ENCODE peak calls at places on chromosomes 4 and X, in five cellular contexts. E is IMR-90, L is neuronal stem cell, R is H9, B is mesenchymal stem cell. H is an unnamed sample.
A peak's percentile ranks its signal among the peaks of the same experiment; 100 is the strongest.

GRCh38 chr4:39406763-39407583 is at the start of gene KLB:
- DNase-seq in E (no peak), L (no peak), R (no peak), B (no peak), H (no peak)

GRCh38 chr4:925171-925570 is 6.9 kb downstream of the GAK start:
- DNase-seq in E (no peak), L (no peak), R (no peak), B (no peak), H (no peak)

GRCh38 chr4:67131224-67131623 is 414.1 kb downstream of the CENPC start:
- DNase-seq in E (no peak), L (no peak), R (no peak), B (no peak), H (no peak)

GRCh38 chr4:125346616-125347015 is 31.9 kb downstream of the FAT4 start:
- DNase-seq in E (no peak), L (peak; percentile 18), R (no peak), B (no peak), H (no peak)

GRCh38 chr4:105288121-105288520 is 141.4 kb downstream of the TET2 start:
- DNase-seq in E (no peak), L (no peak), R (no peak), B (no peak), H (no peak)

GRCh38 chr4:76188557-76188956 is 25.1 kb downstream of the SCARB2 start:
- DNase-seq in E (no peak), L (no peak), R (no peak), B (no peak), H (peak; percentile 6)

GRCh38 chr4:1806223-1806564 is 13.1 kb downstream of the FGFR3 start:
- DNase-seq in E (no peak), L (no peak), R (no peak), B (no peak), H (no peak)

GRCh38 chr4:76199664-76200211 is 13.9 kb downstream of the SCARB2 start:
- DNase-seq in E (peak; percentile 31), L (no peak), R (peak; percentile 33), B (peak; percentile 34), H (peak; percentile 21)

GRCh38 chr4:100848865-100849264 is 331.0 kb upstream of the EMCN start:
- DNase-seq in E (no peak), L (no peak), R (peak; percentile 52), B (no peak), H (peak; percentile 80)

GRCh38 chrX:68829594-68830485 is 1.0 kb downstream of the EFNB1 start:
- DNase-seq in E (peak; percentile 19), L (no peak), R (peak; percentile 25), B (peak; percentile 46), H (no peak)

GRCh38 chr4:97911236-97911906 is 231.9 kb downstream of the STPG2 start:
- DNase-seq in E (no peak), L (peak; percentile 3), R (peak; percentile 52), B (no peak), H (peak; percentile 61)

GRCh38 chr4:70518716-70519115 is 347 bp downstream of the AMTN start:
- DNase-seq in E (no peak), L (no peak), R (no peak), B (no peak), H (no peak)

GRCh38 chr4:16001484-16001858 is 38.5 kb upstream of the FGFBP2 start:
- DNase-seq in E (peak; percentile 72), L (peak; percentile 56), R (peak; percentile 90), B (peak; percentile 81), H (peak; percentile 93)

GRCh38 chrX:72624194-72624593 is 51.6 kb upstream of the HDAC8 start:
- DNase-seq in E (no peak), L (no peak), R (no peak), B (no peak), H (no peak)

GRCh38 chr4:6291784-6292297 is 22.2 kb downstream of the WFS1 start:
- DNase-seq in E (no peak), L (no peak), R (no peak), B (no peak), H (no peak)

GRCh38 chr4:6293661-6294060 is 24.0 kb downstream of the WFS1 start:
- DNase-seq in E (no peak), L (no peak), R (no peak), B (no peak), H (no peak)

GRCh38 chr4:6293097-6293445 is 23.4 kb downstream of the WFS1 start:
- DNase-seq in E (no peak), L (no peak), R (no peak), B (no peak), H (no peak)

GRCh38 chr4:6290769-6291547 is 21.3 kb downstream of the WFS1 start:
- DNase-seq in E (no peak), L (no peak), R (no peak), B (no peak), H (peak; percentile 32)

GRCh38 chr4:6292376-6293096 is 22.9 kb downstream of the WFS1 start:
- DNase-seq in E (no peak), L (no peak), R (no peak), B (no peak), H (no peak)
- H3K4me2 ChIP-seq in E (no peak overlapping the region), L (no peak overlapping the region), R (no peak overlapping the region), B (no peak overlapping the region), H (no peak overlapping the region)

DNA sequence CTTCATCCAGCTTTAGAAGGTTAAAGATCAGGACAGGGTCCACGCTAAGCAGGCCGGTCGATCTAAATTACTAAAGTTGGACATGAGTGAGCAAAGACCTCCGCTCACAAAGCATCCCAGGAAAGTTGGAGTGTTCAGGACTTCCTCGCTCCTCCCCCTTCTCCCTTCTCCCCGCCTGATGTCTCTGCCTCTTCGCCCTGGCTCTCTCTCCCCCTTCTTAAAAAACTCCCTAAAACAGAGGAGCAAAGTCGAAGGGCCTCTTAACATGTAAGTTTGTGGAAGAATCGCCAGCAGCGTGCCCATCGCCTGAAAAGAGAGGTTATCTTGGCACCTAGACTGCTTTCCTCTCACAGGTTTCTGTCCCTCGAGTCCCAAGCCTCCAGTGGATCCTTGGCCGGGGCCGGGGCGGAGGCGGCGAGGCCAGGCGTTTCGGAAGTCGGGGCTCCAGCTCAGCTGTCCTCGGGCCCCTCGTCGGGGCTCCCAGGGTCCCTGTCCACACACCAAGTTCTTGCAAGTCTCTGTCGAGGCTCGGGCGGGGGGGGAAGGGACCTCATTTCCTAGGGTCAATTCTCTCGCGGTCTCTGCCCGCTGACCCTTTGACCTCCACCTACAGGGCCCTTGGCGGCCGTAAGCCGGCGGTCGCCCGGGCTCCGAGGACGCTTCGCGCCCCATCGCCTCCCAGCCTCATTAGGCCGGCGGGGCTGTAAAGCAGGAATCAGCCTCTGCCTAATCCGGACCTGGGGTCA is 7.6 kb downstream of the ZIC3 start:
- DNase-seq in E (no peak), L (no peak), R (peak; percentile 57), B (no peak), H (peak; percentile 67)
- H3K18ac ChIP-seq in E (no peak overlapping the region), L (peak overlapping the region; percentile 28), R (no peak overlapping the region), B (no peak overlapping the region), H (peak overlapping the region; percentile 82)

DNA sequence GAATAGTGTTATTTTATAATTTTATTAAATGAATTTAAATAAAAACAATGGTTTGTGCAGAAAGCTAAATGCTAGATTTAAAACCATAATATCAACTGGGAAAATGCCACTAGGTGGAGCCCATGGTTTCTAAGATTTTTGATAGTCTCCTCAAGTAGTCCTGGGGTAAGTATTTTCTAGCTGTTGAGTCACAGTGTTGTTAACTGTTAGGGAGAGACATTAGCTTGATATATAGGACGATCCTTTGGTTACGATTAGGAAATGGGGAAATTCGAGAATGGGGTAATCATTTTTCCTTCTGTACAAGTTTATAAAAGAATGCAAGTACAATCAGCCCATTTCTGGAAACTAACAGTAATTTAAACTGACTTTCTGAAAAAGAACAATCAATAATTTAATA is 378.4 kb downstream of the ANKRD50 start:
- DNase-seq in E (peak; percentile 89), L (peak; percentile 39), R (no peak), B (peak; percentile 93), H (peak; percentile 78)
- H3K9ac ChIP-seq in E (no peak overlapping the region), L (no peak overlapping the region), R (no peak overlapping the region), B (peak overlapping the region; percentile 68), H (no peak overlapping the region)

GRCh38 chr4:139835006-139835405 is 169.4 kb downstream of the MGST2 start:
- DNase-seq in E (peak; percentile 6), L (no peak), R (no peak), B (no peak), H (no peak)
- H3K4me2 ChIP-seq in E (no peak overlapping the region), L (no peak overlapping the region), R (no peak overlapping the region), B (peak overlapping the region; percentile 35), H (no peak overlapping the region)

GRCh38 chrX:12790878-12791252 is 347 bp upstream of the PRPS2 start:
- DNase-seq in E (no peak), L (no peak), R (no peak), B (no peak), H (no peak)
- H3K18ac ChIP-seq in E (peak overlapping the region; percentile 35), L (peak overlapping the region; percentile 83), R (no peak overlapping the region), B (peak overlapping the region; percentile 30), H (no peak overlapping the region)

DNA sequence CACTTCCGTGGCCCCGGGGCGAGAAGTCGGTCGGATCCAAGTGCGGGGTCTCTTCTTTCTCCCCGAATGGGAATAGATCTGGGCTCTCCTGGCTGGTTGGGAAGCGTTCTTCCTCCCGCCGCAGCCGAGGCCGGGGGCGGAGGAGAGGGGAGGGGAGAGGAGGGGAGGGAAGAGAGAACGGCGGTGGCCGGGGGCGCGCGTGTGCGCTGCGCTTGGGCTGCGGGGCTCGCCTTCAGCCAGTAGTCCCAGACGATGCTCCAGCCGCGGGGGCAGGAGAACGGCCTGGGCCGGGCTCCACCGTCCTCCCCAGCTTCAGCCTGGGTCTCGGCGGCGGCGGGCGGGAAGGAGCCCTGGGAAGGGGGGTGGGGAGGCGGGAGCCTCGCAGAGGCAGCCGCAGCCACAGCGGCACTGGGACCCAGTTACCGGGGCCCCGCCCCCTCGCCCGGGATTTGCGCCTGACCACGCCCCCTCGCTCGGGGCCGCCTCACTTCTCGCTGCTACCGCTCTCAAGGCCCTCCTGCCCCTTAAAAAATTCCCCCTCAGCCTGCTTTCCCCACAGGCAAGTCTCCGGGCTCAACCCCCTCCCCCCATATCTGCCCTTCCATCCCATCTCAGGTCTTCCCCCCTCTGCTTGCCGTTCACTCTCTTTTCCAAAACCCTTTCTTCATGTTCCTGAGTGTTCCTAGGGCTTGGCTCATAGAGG is at the start of gene FGD1:
- DNase-seq in E (peak; percentile 41), L (peak; percentile 56), R (peak; percentile 73), B (peak; percentile 65), H (peak; percentile 62)
- H3K9ac ChIP-seq in E (peak within 1 kb of the TSS; percentile 87), L (peak within 1 kb of the TSS; percentile 83), R (peak within 1 kb of the TSS; percentile 6), B (peak within 1 kb of the TSS; percentile 86), H (peak within 1 kb of the TSS; percentile 80)